ENCODE peak calls at places on chromosomes 12 and 14, in four cellular contexts. One of them, this sample, is unnamed.
A peak's percentile ranks its signal among the peaks of the same experiment; 100 is the strongest.

GRCh38 chr12:1946311-1946710 is 27.9 kb upstream of the CACNA2D4 start:
- DNase-seq in GM23248: no peak
- DNase-seq in transverse colon: no peak
- DNase-seq in COR-L47: no peak
- DNase-seq in this sample: no peak

GRCh38 chr12:32896438-32897275 is at the start of gene PKP2:
- DNase-seq in GM23248: peak; percentile 21
- DNase-seq in transverse colon: peak; percentile 92
- DNase-seq in COR-L47: peak; percentile 93
- DNase-seq in this sample: no peak

GRCh38 chr12:26906704-26907103 is 31.1 kb downstream of the INTS13 start:
- DNase-seq in GM23248: no peak
- DNase-seq in transverse colon: no peak
- DNase-seq in COR-L47: no peak
- DNase-seq in this sample: no peak

GRCh38 chr12:1122803-1123202 is 131.8 kb downstream of the ERC1 start:
- DNase-seq in GM23248: no peak
- DNase-seq in transverse colon: no peak
- DNase-seq in COR-L47: no peak
- DNase-seq in this sample: peak; percentile 51

GRCh38 chr12:26740991-26741390 is 92.0 kb downstream of the ITPR2 start:
- DNase-seq in GM23248: no peak
- DNase-seq in transverse colon: no peak
- DNase-seq in COR-L47: no peak
- DNase-seq in this sample: no peak

GRCh38 chr12:124030008-124030407 is 57.0 kb downstream of the ZNF664 start:
- DNase-seq in GM23248: no peak
- DNase-seq in transverse colon: no peak
- DNase-seq in COR-L47: no peak
- DNase-seq in this sample: no peak

GRCh38 chr12:130968611-130969010 is 14.9 kb downstream of the ADGRD1 start:
- DNase-seq in GM23248: no peak
- DNase-seq in transverse colon: no peak
- DNase-seq in COR-L47: no peak
- DNase-seq in this sample: no peak

GRCh38 chr12:58367041-58367440 is 425.7 kb downstream of the ATP23 start:
- DNase-seq in GM23248: peak; percentile 42
- DNase-seq in transverse colon: no peak
- DNase-seq in COR-L47: no peak
- DNase-seq in this sample: no peak

GRCh38 chr12:57031228-57031670 is 14.9 kb upstream of the TAC3 start:
- DNase-seq in GM23248: no peak
- DNase-seq in transverse colon: no peak
- DNase-seq in COR-L47: peak; percentile 76
- DNase-seq in this sample: peak; percentile 26

GRCh38 chr14:24699052-24699451 is 65.1 kb upstream of the GZMB start:
- DNase-seq in GM23248: no peak
- DNase-seq in transverse colon: no peak
- DNase-seq in COR-L47: no peak
- DNase-seq in this sample: no peak

GRCh38 chr14:34723867-34724266 is 9.5 kb upstream of the CFL2 start:
- DNase-seq in GM23248: no peak
- DNase-seq in transverse colon: no peak
- DNase-seq in COR-L47: no peak
- DNase-seq in this sample: no peak

GRCh38 chr12:118436002-118436724 is 59.8 kb downstream of the SUDS3 start:
- DNase-seq in GM23248: peak; percentile 6
- DNase-seq in transverse colon: no peak
- DNase-seq in COR-L47: no peak
- DNase-seq in this sample: no peak

GRCh38 chr14:99166506-99166905 is 105.5 kb downstream of the BCL11B start:
- DNase-seq in GM23248: no peak
- DNase-seq in transverse colon: no peak
- DNase-seq in COR-L47: no peak
- DNase-seq in this sample: no peak

GRCh38 chr12:3751151-3752095 is 1.5 kb downstream of the CRACR2A start:
- DNase-seq in GM23248: no peak
- DNase-seq in transverse colon: no peak
- DNase-seq in COR-L47: no peak
- DNase-seq in this sample: no peak

GRCh38 chr14:61671086-61671485 is 24.2 kb upstream of the HIF1A start:
- DNase-seq in GM23248: no peak
- DNase-seq in transverse colon: no peak
- DNase-seq in COR-L47: no peak
- DNase-seq in this sample: peak; percentile 87

GRCh38 chr14:95564060-95564459 is 29.2 kb downstream of the GLRX5 start:
- DNase-seq in GM23248: peak; percentile 58
- DNase-seq in transverse colon: no peak
- DNase-seq in COR-L47: no peak
- DNase-seq in this sample: no peak

GRCh38 chr12:52835271-52836041 is 1.3 kb upstream of the KRT79 start:
- DNase-seq in GM23248: peak; percentile 15
- DNase-seq in transverse colon: no peak
- DNase-seq in COR-L47: no peak
- DNase-seq in this sample: no peak

GRCh38 chr14:94227029-94227428 is 52.9 kb downstream of the PPP4R4 start:
- DNase-seq in GM23248: peak; percentile 73
- DNase-seq in transverse colon: no peak
- DNase-seq in COR-L47: no peak
- DNase-seq in this sample: no peak

GRCh38 chr12:7959278-7960063 is 23.5 kb upstream of the SLC2A3 start:
- DNase-seq in GM23248: peak; percentile 25
- DNase-seq in transverse colon: peak; percentile 41
- DNase-seq in COR-L47: no peak
- DNase-seq in this sample: peak; percentile 45

GRCh38 chr12:100593490-100593889 is 20.0 kb downstream of the GAS2L3 start:
- DNase-seq in GM23248: peak; percentile 62
- DNase-seq in transverse colon: no peak
- DNase-seq in COR-L47: peak; percentile 7
- DNase-seq in this sample: no peak

GRCh38 chr12:119308743-119309456 is 25.6 kb upstream of the CCDC60 start:
- DNase-seq in GM23248: no peak
- DNase-seq in transverse colon: no peak
- DNase-seq in COR-L47: no peak
- DNase-seq in this sample: no peak

GRCh38 chr12:105741786-105742566 is 396.8 kb downstream of the NUAK1 start:
- DNase-seq in GM23248: peak; percentile 99
- DNase-seq in transverse colon: no peak
- DNase-seq in COR-L47: no peak
- DNase-seq in this sample: no peak

GRCh38 chr12:117360551-117361311 is 695 bp downstream of the NOS1 start:
- DNase-seq in GM23248: no peak
- DNase-seq in transverse colon: no peak
- DNase-seq in COR-L47: no peak
- DNase-seq in this sample: no peak

GRCh38 chr12:67665679-67666078 is 17.1 kb downstream of the DYRK2 start:
- DNase-seq in GM23248: no peak
- DNase-seq in transverse colon: no peak
- DNase-seq in COR-L47: no peak
- DNase-seq in this sample: no peak

GRCh38 chr12:107917912-107918800 is 143.7 kb downstream of the ASCL4 start:
- DNase-seq in GM23248: peak; percentile 44
- DNase-seq in transverse colon: no peak
- DNase-seq in COR-L47: peak; percentile 30
- DNase-seq in this sample: no peak

GRCh38 chr12:112130461-112130998 is 5.2 kb downstream of the TRAFD1 start:
- DNase-seq in GM23248: peak; percentile 55
- DNase-seq in transverse colon: no peak
- DNase-seq in COR-L47: no peak
- DNase-seq in this sample: peak; percentile 52

GRCh38 chr12:104557488-104558195 is 100.9 kb downstream of the CHST11 start:
- DNase-seq in GM23248: no peak
- DNase-seq in transverse colon: no peak
- DNase-seq in COR-L47: no peak
- DNase-seq in this sample: no peak

GRCh38 chr12:98653866-98654493 is 8.9 kb downstream of the APAF1 start:
- DNase-seq in GM23248: peak; percentile 78
- DNase-seq in transverse colon: no peak
- DNase-seq in COR-L47: peak; percentile 55
- DNase-seq in this sample: peak; percentile 41

GRCh38 chr12:130526813-130527212 is 189.1 kb downstream of the PIWIL1 start:
- DNase-seq in GM23248: peak; percentile 8
- DNase-seq in transverse colon: peak; percentile 17
- DNase-seq in COR-L47: no peak
- DNase-seq in this sample: no peak

GRCh38 chr12:131716282-131716681 is 5.4 kb downstream of the SFSWAP start:
- DNase-seq in GM23248: no peak
- DNase-seq in transverse colon: no peak
- DNase-seq in COR-L47: no peak
- DNase-seq in this sample: no peak

GRCh38 chr12:46266869-46267617 is 1.8 kb downstream of the SLC38A1 start:
- DNase-seq in GM23248: peak; percentile 77
- DNase-seq in transverse colon: peak; percentile 71
- DNase-seq in COR-L47: peak; percentile 49
- DNase-seq in this sample: peak; percentile 78

GRCh38 chr12:53997324-53998173 is 2.4 kb upstream of the HOXC9 start:
- DNase-seq in GM23248: no peak
- DNase-seq in transverse colon: no peak
- DNase-seq in COR-L47: no peak
- DNase-seq in this sample: no peak

GRCh38 chr12:11836282-11836963 is 186.9 kb downstream of the ETV6 start:
- DNase-seq in GM23248: no peak
- DNase-seq in transverse colon: peak; percentile 71
- DNase-seq in COR-L47: no peak
- DNase-seq in this sample: no peak

GRCh38 chr14:97180304-97181200 is 383.4 kb downstream of the VRK1 start:
- DNase-seq in GM23248: peak; percentile 91
- DNase-seq in transverse colon: no peak
- DNase-seq in COR-L47: no peak
- DNase-seq in this sample: no peak

This sample was measured in naive thymus-derived CD4-positive, alpha-beta T cell.